ENCODE peak calls at places on chromosomes 7 and 10, in six cellular contexts. One of them, this sample, is unnamed.
A peak's percentile ranks its signal among the peaks of the same experiment; 100 is the strongest.

GRCh38 chr7:156816943-156817572 is 75.9 kb downstream of the LMBR1 start:
- DNase-seq in IMR-90: peak; percentile 38
- DNase-seq in psoas muscle: no peak
- DNase-seq in upper lobe of right lung: no peak
- DNase-seq in bronchial epithelial cell: peak; percentile 29
- DNase-seq in CD8-positive, alpha-beta T cell: no peak
- DNase-seq in this sample: no peak

GRCh38 chr10:103784723-103785418 is 70.5 kb downstream of the SH3PXD2A start:
- DNase-seq in CD8-positive, alpha-beta T cell: no peak
- DNase-seq in psoas muscle: no peak
- DNase-seq in bronchial epithelial cell: no peak
- DNase-seq in upper lobe of right lung: peak; percentile 85
- DNase-seq in IMR-90: no peak
- DNase-seq in this sample: no peak

GRCh38 chr10:101761226-101761625 is 14.7 kb downstream of the FGF8 start:
- DNase-seq in upper lobe of right lung: peak; percentile 47
- DNase-seq in bronchial epithelial cell: no peak
- DNase-seq in CD8-positive, alpha-beta T cell: no peak
- DNase-seq in IMR-90: no peak
- DNase-seq in psoas muscle: no peak
- DNase-seq in this sample: no peak

GRCh38 chr10:127292888-127293287 is 96.5 kb upstream of the INSYN2A start:
- DNase-seq in CD8-positive, alpha-beta T cell: no peak
- DNase-seq in bronchial epithelial cell: no peak
- DNase-seq in psoas muscle: no peak
- DNase-seq in upper lobe of right lung: no peak
- DNase-seq in IMR-90: no peak
- DNase-seq in this sample: no peak

GRCh38 chr7:77657427-77658331 is 38.6 kb upstream of the RSBN1L start:
- DNase-seq in IMR-90: peak; percentile 43
- DNase-seq in CD8-positive, alpha-beta T cell: no peak
- DNase-seq in psoas muscle: no peak
- DNase-seq in upper lobe of right lung: no peak
- DNase-seq in bronchial epithelial cell: peak; percentile 49
- DNase-seq in this sample: peak; percentile 16

GRCh38 chr10:24503627-24504320 is 219.9 kb downstream of the ARHGAP21 start:
- DNase-seq in psoas muscle: no peak
- DNase-seq in upper lobe of right lung: no peak
- DNase-seq in IMR-90: peak; percentile 90
- DNase-seq in CD8-positive, alpha-beta T cell: no peak
- DNase-seq in bronchial epithelial cell: peak; percentile 69
- DNase-seq in this sample: no peak

GRCh38 chr7:96548664-96549063 is 161.0 kb downstream of the SEM1 start:
- DNase-seq in psoas muscle: no peak
- DNase-seq in bronchial epithelial cell: peak; percentile 99
- DNase-seq in upper lobe of right lung: no peak
- DNase-seq in CD8-positive, alpha-beta T cell: no peak
- DNase-seq in IMR-90: no peak
- DNase-seq in this sample: no peak

GRCh38 chr10:7179536-7179935 is 231.3 kb downstream of the SFMBT2 start:
- DNase-seq in upper lobe of right lung: no peak
- DNase-seq in CD8-positive, alpha-beta T cell: no peak
- DNase-seq in IMR-90: no peak
- DNase-seq in psoas muscle: no peak
- DNase-seq in bronchial epithelial cell: no peak
- DNase-seq in this sample: no peak

GRCh38 chr10:89338717-89339116 is 10.9 kb downstream of the IFIT3 start:
- DNase-seq in CD8-positive, alpha-beta T cell: no peak
- DNase-seq in upper lobe of right lung: no peak
- DNase-seq in psoas muscle: no peak
- DNase-seq in IMR-90: no peak
- DNase-seq in bronchial epithelial cell: no peak
- DNase-seq in this sample: no peak

GRCh38 chr10:94320285-94320914 is 42.3 kb downstream of the NOC3L start:
- DNase-seq in psoas muscle: peak; percentile 57
- DNase-seq in IMR-90: peak; percentile 52
- DNase-seq in bronchial epithelial cell: peak; percentile 49
- DNase-seq in CD8-positive, alpha-beta T cell: peak; percentile 37
- DNase-seq in upper lobe of right lung: no peak
- DNase-seq in this sample: no peak

GRCh38 chr10:97427571-97428179 is 1.7 kb downstream of the PGAM1 start:
- DNase-seq in bronchial epithelial cell: peak; percentile 50
- DNase-seq in psoas muscle: no peak
- DNase-seq in IMR-90: peak; percentile 36
- DNase-seq in CD8-positive, alpha-beta T cell: no peak
- DNase-seq in upper lobe of right lung: no peak
- DNase-seq in this sample: no peak

GRCh38 chr10:103504181-103504783 is 10.8 kb downstream of the NEURL1 start:
- DNase-seq in psoas muscle: no peak
- DNase-seq in upper lobe of right lung: peak; percentile 46
- DNase-seq in IMR-90: peak; percentile 94
- DNase-seq in bronchial epithelial cell: peak; percentile 73
- DNase-seq in CD8-positive, alpha-beta T cell: peak; percentile 9
- DNase-seq in this sample: no peak

GRCh38 chr10:122839505-122839904 is 6.2 kb downstream of the CUZD1 start:
- DNase-seq in IMR-90: no peak
- DNase-seq in bronchial epithelial cell: no peak
- DNase-seq in CD8-positive, alpha-beta T cell: no peak
- DNase-seq in upper lobe of right lung: no peak
- DNase-seq in psoas muscle: no peak
- DNase-seq in this sample: no peak

GRCh38 chr7:116702046-116702445 is 30.1 kb downstream of the MET start:
- DNase-seq in psoas muscle: no peak
- DNase-seq in CD8-positive, alpha-beta T cell: no peak
- DNase-seq in upper lobe of right lung: no peak
- DNase-seq in IMR-90: no peak
- DNase-seq in bronchial epithelial cell: peak; percentile 90
- DNase-seq in this sample: no peak

GRCh38 chr7:90413185-90413528 is 9.9 kb downstream of the CLDN12 start:
- DNase-seq in IMR-90: no peak
- DNase-seq in upper lobe of right lung: no peak
- DNase-seq in psoas muscle: no peak
- DNase-seq in bronchial epithelial cell: no peak
- DNase-seq in CD8-positive, alpha-beta T cell: no peak
- DNase-seq in this sample: no peak

GRCh38 chr7:103660455-103661371 is 214.7 kb upstream of the SLC26A5 start:
- DNase-seq in psoas muscle: no peak
- DNase-seq in bronchial epithelial cell: peak; percentile 88
- DNase-seq in upper lobe of right lung: no peak
- DNase-seq in IMR-90: peak; percentile 75
- DNase-seq in CD8-positive, alpha-beta T cell: no peak
- DNase-seq in this sample: no peak

GRCh38 chr7:91420606-91421390 is 156.6 kb downstream of the FZD1 start:
- DNase-seq in upper lobe of right lung: no peak
- DNase-seq in IMR-90: no peak
- DNase-seq in bronchial epithelial cell: no peak
- DNase-seq in psoas muscle: no peak
- DNase-seq in CD8-positive, alpha-beta T cell: no peak
- DNase-seq in this sample: no peak

GRCh38 chr10:73910401-73910763 is 550 bp upstream of the PLAU start:
- DNase-seq in upper lobe of right lung: no peak
- DNase-seq in CD8-positive, alpha-beta T cell: no peak
- DNase-seq in bronchial epithelial cell: peak; percentile 37
- DNase-seq in IMR-90: peak; percentile 43
- DNase-seq in psoas muscle: no peak
- DNase-seq in this sample: no peak

GRCh38 chr7:139883814-139884213 is 54.8 kb downstream of the TBXAS1 start:
- DNase-seq in CD8-positive, alpha-beta T cell: no peak
- DNase-seq in bronchial epithelial cell: no peak
- DNase-seq in psoas muscle: no peak
- DNase-seq in upper lobe of right lung: no peak
- DNase-seq in IMR-90: no peak
- DNase-seq in this sample: no peak

GRCh38 chr7:110870926-110871325 is 220.0 kb upstream of the LRRN3 start:
- DNase-seq in bronchial epithelial cell: no peak
- DNase-seq in IMR-90: no peak
- DNase-seq in psoas muscle: no peak
- DNase-seq in CD8-positive, alpha-beta T cell: no peak
- DNase-seq in upper lobe of right lung: no peak
- DNase-seq in this sample: no peak

GRCh38 chr10:79387974-79388850 is 40.9 kb downstream of the PPIF start:
- DNase-seq in IMR-90: no peak
- DNase-seq in CD8-positive, alpha-beta T cell: no peak
- DNase-seq in psoas muscle: no peak
- DNase-seq in upper lobe of right lung: no peak
- DNase-seq in bronchial epithelial cell: no peak
- DNase-seq in this sample: no peak

GRCh38 chr7:155412416-155413253 is 45.3 kb upstream of the EN2 start:
- DNase-seq in bronchial epithelial cell: peak; percentile 5
- DNase-seq in psoas muscle: no peak
- DNase-seq in CD8-positive, alpha-beta T cell: peak; percentile 14
- DNase-seq in upper lobe of right lung: peak; percentile 74
- DNase-seq in IMR-90: peak; percentile 6
- DNase-seq in this sample: peak; percentile 38

GRCh38 chr10:69468771-69469129 is 17.5 kb downstream of the TSPAN15 start:
- DNase-seq in IMR-90: no peak
- DNase-seq in upper lobe of right lung: no peak
- DNase-seq in bronchial epithelial cell: peak; percentile 45
- DNase-seq in psoas muscle: no peak
- DNase-seq in CD8-positive, alpha-beta T cell: no peak
- DNase-seq in this sample: no peak

GRCh38 chr7:151211155-151211772 is 976 bp upstream of the H2BK1 start:
- DNase-seq in upper lobe of right lung: no peak
- DNase-seq in psoas muscle: no peak
- DNase-seq in IMR-90: no peak
- DNase-seq in CD8-positive, alpha-beta T cell: no peak
- DNase-seq in bronchial epithelial cell: no peak
- DNase-seq in this sample: no peak

GRCh38 chr10:25875555-25876165 is 58.4 kb upstream of the MYO3A start:
- DNase-seq in upper lobe of right lung: peak; percentile 69
- DNase-seq in CD8-positive, alpha-beta T cell: peak; percentile 36
- DNase-seq in psoas muscle: peak; percentile 44
- DNase-seq in IMR-90: peak; percentile 25
- DNase-seq in bronchial epithelial cell: peak; percentile 53
- DNase-seq in this sample: peak; percentile 5

GRCh38 chr10:64116731-64117130 is 595.5 kb downstream of the REEP3 start:
- DNase-seq in bronchial epithelial cell: peak; percentile 6
- DNase-seq in psoas muscle: no peak
- DNase-seq in IMR-90: no peak
- DNase-seq in CD8-positive, alpha-beta T cell: no peak
- DNase-seq in upper lobe of right lung: no peak
- DNase-seq in this sample: no peak

GRCh38 chr10:104928733-104929132 is 287.6 kb downstream of the SORCS3 start:
- DNase-seq in psoas muscle: no peak
- DNase-seq in upper lobe of right lung: no peak
- DNase-seq in bronchial epithelial cell: no peak
- DNase-seq in IMR-90: no peak
- DNase-seq in CD8-positive, alpha-beta T cell: no peak
- DNase-seq in this sample: no peak

GRCh38 chr7:92266415-92267241 is 20.9 kb downstream of the ANKIB1 start:
- DNase-seq in bronchial epithelial cell: peak; percentile 77
- DNase-seq in psoas muscle: no peak
- DNase-seq in CD8-positive, alpha-beta T cell: no peak
- DNase-seq in IMR-90: peak; percentile 16
- DNase-seq in upper lobe of right lung: no peak
- DNase-seq in this sample: no peak

GRCh38 chr10:130105724-130106123 is 4.9 kb downstream of the C10orf143 start:
- DNase-seq in IMR-90: no peak
- DNase-seq in bronchial epithelial cell: no peak
- DNase-seq in psoas muscle: no peak
- DNase-seq in upper lobe of right lung: no peak
- DNase-seq in CD8-positive, alpha-beta T cell: no peak
- DNase-seq in this sample: no peak

GRCh38 chr7:114209968-114210367 is 204.6 kb upstream of the FOXP2 start:
- DNase-seq in bronchial epithelial cell: no peak
- DNase-seq in psoas muscle: no peak
- DNase-seq in upper lobe of right lung: no peak
- DNase-seq in CD8-positive, alpha-beta T cell: no peak
- DNase-seq in IMR-90: no peak
- DNase-seq in this sample: no peak
- TF ChIP-seq CTCF in bronchial epithelial cell: no peak
- TF ChIP-seq CTCF in psoas muscle: no peak
- TF ChIP-seq CTCF in upper lobe of right lung: no peak
- TF ChIP-seq CTCF in CD8-positive, alpha-beta T cell: no peak
- TF ChIP-seq CTCF in IMR-90: no peak
- TF ChIP-seq CTCF in this sample: no peak

DNA sequence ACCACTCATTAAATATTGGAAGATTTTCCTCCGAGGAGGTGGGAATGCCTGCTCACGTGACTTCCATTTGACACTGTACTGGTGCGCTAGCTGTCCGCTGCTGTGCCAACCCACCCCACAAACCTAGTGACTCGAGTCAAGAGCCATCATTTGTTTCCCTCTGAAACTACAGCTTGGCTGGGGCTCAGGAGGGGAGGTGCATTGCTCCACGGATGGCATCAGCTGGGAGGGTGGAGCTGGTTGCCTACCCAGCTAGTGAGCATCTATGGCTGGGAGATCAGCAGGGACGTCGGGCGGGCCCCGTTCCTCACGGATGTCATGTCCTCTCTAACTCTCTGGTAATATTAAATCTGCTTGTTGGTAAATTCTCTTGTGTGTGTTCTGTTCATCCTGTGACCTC is 9.5 kb upstream of the FOXL3 start:
- DNase-seq in upper lobe of right lung: no peak
- DNase-seq in psoas muscle: no peak
- DNase-seq in IMR-90: no peak
- DNase-seq in bronchial epithelial cell: no peak
- DNase-seq in CD8-positive, alpha-beta T cell: no peak
- DNase-seq in this sample: no peak
- H3K4me3 ChIP-seq in upper lobe of right lung: no peak overlapping the region
- H3K4me3 ChIP-seq in psoas muscle: no peak overlapping the region
- H3K4me3 ChIP-seq in IMR-90: no peak overlapping the region
- H3K4me3 ChIP-seq in bronchial epithelial cell: no peak overlapping the region
- H3K4me3 ChIP-seq in CD8-positive, alpha-beta T cell: no peak overlapping the region
- H3K4me3 ChIP-seq in this sample: no peak overlapping the region

GRCh38 chr7:5708271-5708670 is 73.2 kb downstream of the RNF216 start:
- DNase-seq in CD8-positive, alpha-beta T cell: no peak
- DNase-seq in psoas muscle: no peak
- DNase-seq in upper lobe of right lung: no peak
- DNase-seq in bronchial epithelial cell: no peak
- DNase-seq in IMR-90: no peak
- DNase-seq in this sample: no peak
- H3K36me3 ChIP-seq in CD8-positive, alpha-beta T cell: peaks cover 37% of the 10 kb centered on the region
- H3K36me3 ChIP-seq in psoas muscle: peaks cover 73% of the 10 kb centered on the region
- H3K36me3 ChIP-seq in upper lobe of right lung: peaks cover 69% of the 10 kb centered on the region
- H3K36me3 ChIP-seq in bronchial epithelial cell: peaks cover 14% of the 10 kb centered on the region
- H3K36me3 ChIP-seq in IMR-90: peaks cover 46% of the 10 kb centered on the region
- H3K36me3 ChIP-seq in this sample: peaks cover 21% of the 10 kb centered on the region

GRCh38 chr10:62082729-62083412 is 181.4 kb downstream of the ARID5B start:
- DNase-seq in bronchial epithelial cell: peak; percentile 64
- DNase-seq in IMR-90: peak; percentile 74
- DNase-seq in upper lobe of right lung: no peak
- DNase-seq in CD8-positive, alpha-beta T cell: peak; percentile 13
- DNase-seq in psoas muscle: no peak
- DNase-seq in this sample: peak; percentile 50

GRCh38 chr10:62079885-62080559 is 178.5 kb downstream of the ARID5B start:
- DNase-seq in IMR-90: no peak
- DNase-seq in CD8-positive, alpha-beta T cell: no peak
- DNase-seq in upper lobe of right lung: no peak
- DNase-seq in bronchial epithelial cell: no peak
- DNase-seq in psoas muscle: no peak
- DNase-seq in this sample: peak; percentile 44

GRCh38 chr10:62080905-62081304 is 179.4 kb downstream of the ARID5B start:
- DNase-seq in IMR-90: no peak
- DNase-seq in CD8-positive, alpha-beta T cell: no peak
- DNase-seq in upper lobe of right lung: no peak
- DNase-seq in bronchial epithelial cell: no peak
- DNase-seq in psoas muscle: no peak
- DNase-seq in this sample: no peak

GRCh38 chr10:62082270-62082669 is 180.8 kb downstream of the ARID5B start:
- DNase-seq in upper lobe of right lung: no peak
- DNase-seq in IMR-90: no peak
- DNase-seq in bronchial epithelial cell: no peak
- DNase-seq in CD8-positive, alpha-beta T cell: no peak
- DNase-seq in psoas muscle: no peak
- DNase-seq in this sample: no peak

GRCh38 chr10:62081322-62081945 is 179.9 kb downstream of the ARID5B start:
- DNase-seq in CD8-positive, alpha-beta T cell: no peak
- DNase-seq in IMR-90: no peak
- DNase-seq in psoas muscle: no peak
- DNase-seq in upper lobe of right lung: no peak
- DNase-seq in bronchial epithelial cell: no peak
- DNase-seq in this sample: no peak
- TF ChIP-seq CTCF in CD8-positive, alpha-beta T cell: no peak
- TF ChIP-seq CTCF in IMR-90: no peak
- TF ChIP-seq CTCF in psoas muscle: no peak
- TF ChIP-seq CTCF in upper lobe of right lung: no peak
- TF ChIP-seq CTCF in bronchial epithelial cell: no peak
- TF ChIP-seq CTCF in this sample: no peak

This sample was measured in GM06990.